ENCODE peak calls at places on chromosomes 5 and 9, in nine cellular contexts. R is HL-60; J is GM23338; N is stimulated activated CD4-positive, alpha-beta T cell treated with anti-CD3 and anti-CD28 coated beads, Interleukin-2, amount 100 ng/mL, for 48 hours; W is CD4-positive, alpha-beta T cell; L is AML-193; G is Kasumi-1; C is LoVo; I is AG09319. M is an unnamed sample.

GRCh38 chr5:175709276-175709781 is 51.5 kb downstream of the HRH2 start:
- DNase-seq in I (no peak), R (no peak), J (no peak), C (no peak), G (no peak), L (no peak), N (no peak), W (no peak), M (no peak)

GRCh38 chr9:29806941-29807625 is 2233.8 kb upstream of the C9orf72 start:
- DNase-seq in C (no peak), G (no peak), W (no peak), L (no peak), N (no peak), I (no peak), J (peak; percentile 5), R (no peak), M (no peak)

GRCh38 chr5:141494761-141495455 is 6.0 kb downstream of the PCDHGC5 start:
- DNase-seq in J (peak; percentile 62), C (no peak), N (no peak), I (no peak), L (no peak), G (no peak), W (no peak), R (no peak), M (peak; percentile 43)

GRCh38 chr5:141040093-141040762 is 10.9 kb upstream of the PCDHB1 start:
- DNase-seq in W (no peak), I (no peak), N (no peak), L (no peak), G (no peak), C (peak; percentile 34), J (peak; percentile 92), R (no peak), M (peak; percentile 61)

GRCh38 chr5:38420246-38420645 is 136.2 kb downstream of the LIFR start:
- DNase-seq in J (no peak), I (no peak), W (no peak), N (no peak), G (no peak), R (no peak), L (no peak), C (no peak), M (no peak)

GRCh38 chr5:173662896-173663809 is 46.7 kb upstream of the BOD1 start:
- DNase-seq in N (no peak), I (no peak), J (no peak), W (no peak), C (no peak), R (no peak), L (no peak), G (no peak), M (no peak)

GRCh38 chr9:6449645-6450044 is 36.6 kb downstream of the UHRF2 start:
- DNase-seq in C (no peak), W (no peak), G (no peak), J (no peak), L (no peak), R (no peak), I (no peak), N (no peak), M (no peak)

GRCh38 chr5:16807475-16807874 is 128.6 kb downstream of the MYO10 start:
- DNase-seq in J (no peak), R (no peak), W (no peak), G (no peak), I (no peak), C (no peak), L (no peak), N (no peak), M (no peak)

GRCh38 chr9:93701494-93702218 is 125.3 kb downstream of the PHF2 start:
- DNase-seq in N (no peak), I (no peak), G (no peak), L (no peak), W (no peak), C (no peak), R (no peak), J (no peak), M (no peak)

GRCh38 chr9:107530682-107531081 is 41.1 kb upstream of the KLF4 start:
- DNase-seq in J (no peak), R (no peak), W (no peak), I (no peak), L (no peak), G (no peak), C (no peak), N (no peak), M (no peak)

GRCh38 chr9:22214021-22214420 is 204.9 kb upstream of the CDKN2B start:
- DNase-seq in C (no peak), L (no peak), R (no peak), I (no peak), W (no peak), G (no peak), N (no peak), J (no peak), M (no peak)

GRCh38 chr5:134543820-134544692 is 18.6 kb downstream of the JADE2 start:
- DNase-seq in C (no peak), L (no peak), I (no peak), N (peak; percentile 42), J (no peak), W (no peak), R (peak; percentile 40), G (peak; percentile 49), M (no peak)

GRCh38 chr5:11384441-11385250 is 519.6 kb downstream of the CTNND2 start:
- DNase-seq in L (no peak), W (no peak), R (no peak), J (peak; percentile 47), G (no peak), N (no peak), I (no peak), C (no peak), M (peak; percentile 8)

GRCh38 chr9:93591706-93592388 is 15.5 kb downstream of the PHF2 start:
- DNase-seq in C (no peak), L (no peak), W (no peak), G (no peak), R (no peak), N (no peak), J (no peak), I (no peak), M (no peak)

GRCh38 chr9:114174876-114175771 is 19.8 kb downstream of the COL27A1 start:
- DNase-seq in W (no peak), G (no peak), R (no peak), J (no peak), I (no peak), C (peak; percentile 2), L (no peak), N (no peak), M (no peak)

GRCh38 chr5:96254980-96255681 is 177.9 kb downstream of the PCSK1 start:
- DNase-seq in L (no peak), C (no peak), J (no peak), G (no peak), W (no peak), N (no peak), R (no peak), I (peak; percentile 91), M (no peak)

GRCh38 chr9:132557159-132557558 is 25.2 kb upstream of the BARHL1 start:
- DNase-seq in C (no peak), L (no peak), W (no peak), R (no peak), I (no peak), G (no peak), J (no peak), N (no peak), M (no peak)

GRCh38 chr9:24602687-24603352 is 57.1 kb upstream of the IZUMO3 start:
- DNase-seq in J (no peak), R (no peak), G (no peak), N (no peak), W (no peak), L (no peak), I (no peak), C (no peak), M (no peak)

GRCh38 chr5:127766556-127767335 is 63.6 kb downstream of the CCDC192 start:
- DNase-seq in W (no peak), J (no peak), L (no peak), I (no peak), N (no peak), C (no peak), R (no peak), G (no peak), M (no peak)

GRCh38 chr5:33300209-33300742 is 140.5 kb upstream of the TARS1 start:
- DNase-seq in C (no peak), I (no peak), L (peak; percentile 4), W (no peak), R (no peak), J (no peak), N (peak; percentile 2), G (peak; percentile 52), M (no peak)

GRCh38 chr5:677131-678101 is 15.7 kb downstream of the TPPP start:
- DNase-seq in C (no peak), I (no peak), W (no peak), G (no peak), N (no peak), L (no peak), J (no peak), R (no peak), M (no peak)

GRCh38 chr9:5629312-5630037 is 568 bp downstream of the RIC1 start:
- DNase-seq in W (peak; percentile 24), G (no peak), C (no peak), R (peak; percentile 51), L (no peak), I (no peak), N (peak; percentile 26), J (peak; percentile 45), M (peak; percentile 16)

GRCh38 chr9:20205821-20206220 is 416.5 kb downstream of the MLLT3 start:
- DNase-seq in G (no peak), N (no peak), R (no peak), W (no peak), I (no peak), L (no peak), J (no peak), C (no peak), M (no peak)

GRCh38 chr9:33151007-33151557 is 16.1 kb downstream of the B4GALT1 start:
- DNase-seq in R (no peak), J (no peak), G (no peak), L (peak; percentile 25), C (no peak), N (no peak), I (peak; percentile 91), W (no peak), M (no peak)

GRCh38 chr5:73394610-73395009 is 54.0 kb downstream of the FOXD1 start:
- DNase-seq in L (no peak), J (no peak), G (no peak), C (no peak), R (no peak), W (no peak), N (no peak), I (no peak), M (no peak)

GRCh38 chr9:5793812-5794211 is 39.1 kb downstream of the ERMP1 start:
- DNase-seq in C (no peak), L (no peak), J (no peak), W (no peak), N (no peak), G (no peak), R (no peak), I (no peak), M (no peak)

GRCh38 chr9:119951090-119951489 is 581.9 kb upstream of the BRINP1 start:
- DNase-seq in W (no peak), G (no peak), R (no peak), N (no peak), J (peak; percentile 15), C (no peak), I (peak; percentile 93), L (no peak), M (no peak)

GRCh38 chr9:18542837-18543405 is 69.0 kb downstream of the ADAMTSL1 start:
- DNase-seq in N (no peak), L (no peak), C (no peak), W (no peak), G (no peak), J (no peak), R (no peak), I (no peak), M (no peak)

GRCh38 chr9:5838884-5839571 is 6.1 kb upstream of the ERMP1 start:
- DNase-seq in N (no peak), J (peak; percentile 58), I (no peak), G (no peak), W (no peak), C (peak; percentile 89), L (peak; percentile 10), R (no peak), M (no peak)

GRCh38 chr9:6827370-6827949 is 69.7 kb downstream of the KDM4C start:
- DNase-seq in C (peak; percentile 7), L (peak; percentile 33), I (no peak), W (no peak), N (peak; percentile 37), G (peak; percentile 26), J (peak; percentile 87), R (peak; percentile 43), M (peak; percentile 63)

GRCh38 chr9:133734600-133735414 is 3.3 kb downstream of the SARDH start:
- DNase-seq in R (no peak), W (no peak), L (no peak), J (peak; percentile 47), G (no peak), I (no peak), N (no peak), C (no peak), M (no peak)

M was measured in neural crest cell.